ENCODE peak calls at places on chromosomes 7 and 10, in four cellular contexts. M is suprapubic skin, J is sigmoid colon, E is SK-N-SH. B is an unnamed sample.

GRCh38 chr7:71988176-71988575 is 424.0 kb downstream of the CALN1 start:
- DNase-seq in J (no peak), E (no peak), M (no peak), B (no peak)

GRCh38 chr7:70042533-70042932 is 444.3 kb downstream of the AUTS2 start:
- DNase-seq in J (no peak), M (no peak), E (peak), B (no peak)

GRCh38 chr7:114823290-114823689 is 98.6 kb upstream of the MDFIC start:
- DNase-seq in E (no peak), J (no peak), M (no peak), B (no peak)

GRCh38 chr10:9211228-9211627 is 1156.7 kb downstream of the GATA3 start:
- DNase-seq in E (no peak), M (no peak), J (no peak), B (no peak)

GRCh38 chr7:155412416-155413253 is 45.3 kb upstream of the EN2 start:
- DNase-seq in E (peak), J (no peak), M (no peak), B (no peak)

GRCh38 chr10:103645141-103646054 is 151.9 kb downstream of the NEURL1 start:
- DNase-seq in E (no peak), M (peak), J (peak), B (no peak)

GRCh38 chr7:98456851-98457250 is 56.0 kb upstream of the BAIAP2L1 start:
- DNase-seq in M (no peak), E (no peak), J (no peak), B (no peak)

GRCh38 chr10:17001961-17002749 is 127.5 kb downstream of the CUBN start:
- DNase-seq in M (no peak), E (no peak), J (no peak), B (no peak)

GRCh38 chr10:117174439-117175214 is 22.7 kb upstream of the KCNK18 start:
- DNase-seq in E (peak), M (peak), J (peak), B (peak)

GRCh38 chr10:14429043-14429713 is 98.5 kb upstream of the FRMD4A start:
- DNase-seq in M (no peak), E (no peak), J (no peak), B (no peak)

GRCh38 chr10:59631882-59632281 is 77.8 kb downstream of the SLC16A9 start:
- DNase-seq in J (no peak), E (no peak), M (no peak), B (no peak)

GRCh38 chr10:1360011-1360580 is 303.9 kb downstream of the WDR37 start:
- DNase-seq in M (no peak), E (peak), J (no peak), B (no peak)

GRCh38 chr7:13240349-13240748 is 552.9 kb downstream of the ARL4A start:
- DNase-seq in E (no peak), J (no peak), M (no peak), B (no peak)

GRCh38 chr10:4646546-4646945 is 179.5 kb upstream of the AKR1E2 start:
- DNase-seq in J (no peak), M (no peak), E (no peak), B (no peak)

GRCh38 chr7:28761485-28761884 is 196.6 kb downstream of the TRIL start:
- DNase-seq in J (no peak), E (no peak), M (no peak), B (no peak)

GRCh38 chr10:7423521-7423920 is 12.7 kb upstream of the SFMBT2 start:
- DNase-seq in E (no peak), M (no peak), J (no peak), B (no peak)

GRCh38 chr10:79905322-79906314 is 43.3 kb downstream of the SFTPD start:
- DNase-seq in M (no peak), J (no peak), E (no peak), B (no peak)

GRCh38 chr7:32051128-32051527 is 19.1 kb downstream of the PDE1C start:
- DNase-seq in M (no peak), J (no peak), E (no peak), B (no peak)

GRCh38 chr10:21368728-21369425 is 156.6 kb downstream of the SKIDA1 start:
- DNase-seq in J (no peak), M (no peak), E (no peak), B (no peak)

GRCh38 chr7:29327455-29327854 is 132.9 kb downstream of the CHN2 start:
- DNase-seq in E (no peak), J (no peak), M (no peak), B (no peak)

GRCh38 chr7:319267-319661 is 29.3 kb downstream of the FOXL3 start:
- DNase-seq in J (no peak), M (no peak), E (no peak), B (no peak)

GRCh38 chr7:320297-320696 is 30.3 kb downstream of the FOXL3 start:
- DNase-seq in J (no peak), M (no peak), E (no peak), B (no peak)

GRCh38 chr7:317643-318405 is 27.9 kb downstream of the FOXL3 start:
- DNase-seq in E (peak), J (no peak), M (no peak), B (no peak)

GRCh38 chr7:315516-316265 is 25.7 kb downstream of the FOXL3 start:
- DNase-seq in J (no peak), M (no peak), E (no peak), B (no peak)

DNA sequence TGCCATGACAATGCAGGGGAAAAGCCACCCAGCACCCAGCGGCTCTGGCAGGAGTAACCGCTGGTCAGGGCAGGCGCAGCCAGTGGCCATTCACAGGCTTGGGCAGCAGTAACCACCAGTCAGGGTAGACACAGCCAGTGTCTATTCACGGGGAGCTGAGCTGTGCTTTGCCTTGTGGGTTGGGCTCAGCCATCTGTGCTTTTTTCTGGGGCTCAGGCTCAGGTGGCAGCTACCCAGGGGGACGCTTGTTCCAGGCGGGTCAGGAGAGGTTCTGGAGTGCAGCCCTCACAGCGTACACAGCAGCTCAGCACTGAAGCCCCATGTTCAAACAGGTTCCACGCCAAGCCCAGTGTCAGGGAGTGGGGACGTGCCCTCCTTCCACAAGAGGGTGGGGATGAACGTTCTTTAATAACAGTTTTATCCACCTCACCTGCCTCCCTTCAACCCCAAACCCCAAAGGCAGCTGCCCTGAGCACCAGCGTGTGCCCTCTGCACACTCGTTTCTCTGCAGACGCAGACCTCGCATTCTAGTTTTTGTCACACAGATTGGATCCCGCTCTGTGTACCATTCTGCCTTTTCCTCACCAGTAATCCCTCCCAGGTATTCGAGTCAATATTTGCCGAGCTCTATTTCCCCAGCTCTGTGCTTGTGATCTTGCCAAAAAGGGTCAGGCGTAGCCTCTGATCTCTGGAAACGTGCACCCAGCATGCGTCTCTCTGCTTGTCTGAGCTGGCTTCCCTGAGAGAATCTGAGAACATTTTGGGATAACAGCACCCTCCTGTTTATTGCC is 28.7 kb downstream of the FOXL3 start:
- DNase-seq in M (no peak), J (no peak), E (peak), B (no peak)
- TF ChIP-seq POLR2AphosphoS5 in M (no peak), J (no peak), E (no peak), B (no peak)

DNA sequence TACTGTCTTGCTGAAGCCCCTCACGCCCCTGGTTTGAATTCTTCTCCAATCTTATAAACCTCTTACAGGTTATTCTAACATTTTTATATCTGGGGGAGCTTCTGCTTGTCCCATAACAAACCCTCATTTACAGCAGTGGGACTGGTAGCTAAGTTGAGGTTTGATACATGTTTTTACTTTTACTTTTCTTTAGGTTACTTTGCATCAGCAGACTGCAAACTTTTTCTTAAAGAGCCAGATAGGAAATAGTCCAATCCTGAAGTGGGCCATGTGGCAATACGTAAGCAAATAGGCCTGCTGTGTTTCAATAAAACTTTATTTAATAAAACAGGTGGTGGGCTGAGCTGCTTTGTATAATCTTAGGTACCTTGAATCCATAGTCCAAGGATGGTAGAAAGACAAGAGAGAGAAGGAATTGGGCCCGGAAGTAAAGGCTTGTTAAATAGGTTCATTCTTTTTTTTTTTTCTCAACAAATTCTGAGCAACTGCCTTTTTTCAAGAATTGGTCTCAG is 27.3 kb downstream of the RAB18 start:
- DNase-seq in M (no peak), E (no peak), J (no peak), B (no peak)
- H3K27ac ChIP-seq in M (no peak), E (no peak), J (no peak), B (no peak)

DNA sequence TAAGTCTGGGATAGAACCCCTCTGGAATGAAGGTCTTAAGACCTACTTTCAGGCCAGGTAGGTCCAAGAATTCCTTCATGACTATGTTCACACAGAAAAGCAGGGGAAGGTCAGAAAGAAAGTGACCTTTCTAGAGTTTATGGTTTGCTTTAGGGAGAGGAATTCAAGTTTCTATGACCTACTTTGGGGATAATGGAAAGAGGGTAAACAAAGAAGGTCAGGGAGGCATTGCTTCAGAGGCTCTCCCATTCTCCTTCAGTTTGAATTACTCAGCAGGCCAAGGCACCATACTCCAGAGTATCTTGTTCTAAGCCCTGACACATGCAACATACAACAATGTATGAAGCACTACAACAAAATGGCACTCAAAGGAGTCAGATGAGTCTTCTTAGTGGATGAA is 11.5 kb upstream of the MACC1 start:
- DNase-seq in E (no peak), J (no peak), M (no peak), B (no peak)
- TF ChIP-seq POLR2AphosphoS5 in E (no peak), J (no peak), M (no peak), B (no peak)

GRCh38 chr10:33306756-33307519 is 27.5 kb downstream of the NRP1 start:
- DNase-seq in M (no peak), E (no peak), J (no peak), B (no peak)
- H3K27ac ChIP-seq in M (no peak), E (peak), J (no peak), B (no peak)

GRCh38 chr7:87312215-87312865 is 33.1 kb upstream of the CROT start:
- DNase-seq in E (peak), J (no peak), M (no peak), B (peak)
- TF ChIP-seq POLR2AphosphoS5 in E (no peak), J (no peak), M (no peak), B (no peak)

GRCh38 chr10:128063736-128064614 is 62.2 kb downstream of the MKI67 start:
- DNase-seq in M (peak), J (peak), E (no peak), B (no peak)
- H3K27ac ChIP-seq in M (peak), J (peak), E (no peak), B (peak)

GRCh38 chr7:27174077-27175004 is at the start of gene HOXA10:
- DNase-seq in J (peak), M (peak), E (no peak), B (peak)

GRCh38 chr7:27173412-27174076 is 576 bp downstream of the HOXA10 start:
- DNase-seq in J (peak), M (peak), E (peak), B (no peak)

GRCh38 chr7:27176343-27176731 is 2.2 kb upstream of the HOXA10 start:
- DNase-seq in J (peak), M (peak), E (no peak), B (no peak)

GRCh38 chr7:27175626-27176342 is 1.7 kb upstream of the HOXA10 start:
- DNase-seq in J (peak), E (peak), M (peak), B (peak)

GRCh38 chr7:27175005-27175625 is 995 bp upstream of the HOXA10 start:
- DNase-seq in J (peak), M (peak), E (no peak), B (peak)
- TF ChIP-seq POLR2AphosphoS5 in J (peak), M (no peak), E (no peak), B (no peak)

GRCh38 chr10:32987172-32987571 is 29.1 kb upstream of the ITGB1 start:
- DNase-seq in M (no peak), J (no peak), E (no peak), B (no peak)
- H3K27ac ChIP-seq in M (no peak), J (no peak), E (no peak), B (no peak)